ENCODE peak calls at places on chromosomes 2 and 18, in four cellular contexts. G, Y, I and L are unnamed samples. For H3K4me1, the result is how much of the 10 kb centered on the place peaks cover.

GRCh38 chr2:88626171-88627054 is 851 bp downstream of the EIF2AK3 start:
- DNase-seq in G (peak), Y (peak), I (peak), L (peak)

GRCh38 chr2:220569380-220569779 is 942.0 kb downstream of the SLC4A3 start:
- DNase-seq in G (no peak), Y (no peak), I (no peak), L (no peak)

GRCh38 chr2:215967590-215968373 is 45.6 kb downstream of the MREG start:
- DNase-seq in G (no peak), Y (no peak), I (peak), L (no peak)

GRCh38 chr2:63842149-63843061 is 709 bp downstream of the UGP2 start:
- DNase-seq in G (peak), Y (peak), I (peak), L (no peak)

GRCh38 chr2:66982766-66983165 is 414.4 kb upstream of the ETAA1 start:
- DNase-seq in G (no peak), Y (no peak), I (no peak), L (no peak)

GRCh38 chr2:177812713-177813396 is 259.7 kb downstream of the PDE11A start:
- DNase-seq in G (no peak), Y (no peak), I (no peak), L (no peak)

GRCh38 chr2:46847726-46848421 is 67.7 kb downstream of the MCFD2 start:
- DNase-seq in G (no peak), Y (no peak), I (no peak), L (no peak)

GRCh38 chr2:232348936-232349335 is 29.6 kb upstream of the ALPP start:
- DNase-seq in G (no peak), Y (peak), I (peak), L (no peak)

GRCh38 chr2:144554811-144555210 is 34.9 kb upstream of the ZEB2 start:
- DNase-seq in G (no peak), Y (no peak), I (no peak), L (no peak)

GRCh38 chr18:421236-422155 is 79.0 kb downstream of the COLEC12 start:
- DNase-seq in G (no peak), Y (no peak), I (no peak), L (no peak)

GRCh38 chr2:7098816-7099215 is 181.6 kb downstream of the RNF144A start:
- DNase-seq in G (no peak), Y (no peak), I (no peak), L (no peak)
- H3K27ac ChIP-seq in G (no peak), Y (no peak), I (no peak), L (no peak)

DNA sequence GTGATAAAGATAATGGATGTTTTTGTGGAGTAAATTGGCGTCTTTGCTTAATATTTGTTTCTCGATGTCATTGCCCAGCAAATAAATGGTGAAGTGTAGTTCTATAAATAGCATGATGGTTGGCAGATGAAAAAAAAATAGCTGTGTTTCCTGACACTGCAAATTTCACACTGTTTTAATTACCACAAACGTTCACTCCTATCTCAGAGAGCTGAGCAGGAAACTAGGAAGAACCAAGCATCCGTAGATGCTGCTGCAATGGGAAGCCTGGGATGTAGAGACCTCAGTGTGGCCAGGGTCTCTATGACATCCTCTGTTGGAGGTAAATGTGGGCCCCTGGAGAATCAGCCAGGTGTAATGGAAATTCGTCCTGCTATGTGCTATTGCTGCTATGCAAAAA is 183.1 kb downstream of the CYRIA start:
- DNase-seq in G (no peak), Y (no peak), I (no peak), L (no peak)
- H3K4me1 ChIP-seq in G (under half), Y (under half), I (under half), L (under half)

GRCh38 chr2:65347913-65348312 is 84.5 kb downstream of the SPRED2 start:
- DNase-seq in G (no peak), Y (no peak), I (no peak), L (no peak)

GRCh38 chr2:65351948-65352595 is 80.3 kb downstream of the SPRED2 start:
- DNase-seq in G (no peak), Y (no peak), I (no peak), L (no peak)

GRCh38 chr2:65351234-65351947 is 81.0 kb downstream of the SPRED2 start:
- DNase-seq in G (no peak), Y (no peak), I (no peak), L (no peak)

GRCh38 chr2:65350714-65351113 is 81.7 kb downstream of the SPRED2 start:
- DNase-seq in G (no peak), Y (no peak), I (peak), L (no peak)

DNA sequence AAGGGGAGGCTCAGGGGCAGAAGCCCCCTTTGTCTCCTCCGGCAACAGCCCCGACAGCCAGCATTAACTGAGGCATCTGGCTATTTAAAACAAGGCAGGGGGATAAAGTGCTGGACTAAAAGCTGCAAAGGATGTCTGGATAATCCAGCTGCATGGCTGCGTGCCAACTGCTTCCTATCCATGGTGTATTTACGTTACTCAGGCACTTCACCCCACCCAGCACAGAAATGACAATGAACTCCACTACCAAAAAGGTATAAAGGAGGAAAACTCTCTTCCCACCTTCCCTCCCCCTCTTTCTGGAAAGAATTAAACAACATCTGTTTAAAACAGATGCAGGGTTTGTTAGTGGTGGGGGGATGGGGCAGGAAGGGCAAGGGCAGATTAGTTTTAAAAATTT is 82.5 kb downstream of the SPRED2 start:
- DNase-seq in G (peak), Y (no peak), I (no peak), L (no peak)
- H3K4me3 ChIP-seq in G (no peak), Y (no peak), I (no peak), L (no peak)

DNA sequence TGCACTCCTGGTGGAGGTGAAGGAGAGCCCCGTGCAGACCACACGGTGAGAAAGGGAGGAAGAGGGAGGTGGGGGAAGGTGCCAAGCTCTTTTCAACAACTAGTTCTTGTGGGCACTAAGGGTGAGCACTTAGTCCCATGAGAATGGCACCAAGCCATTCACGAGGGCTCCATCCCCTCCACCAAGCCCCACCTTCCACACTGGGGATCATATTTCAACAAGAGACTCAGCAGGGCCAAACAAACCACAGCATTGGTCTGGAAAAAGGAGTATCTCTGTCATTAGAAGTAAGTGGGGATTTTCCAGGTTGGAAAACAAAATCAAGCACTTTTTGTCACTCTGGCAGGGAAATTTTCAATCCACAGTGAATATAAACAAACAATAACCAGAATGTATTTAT is 38.4 kb downstream of the ZAP70 start:
- DNase-seq in G (peak), Y (peak), I (no peak), L (no peak)
- H3K27ac ChIP-seq in G (no peak), Y (no peak), I (no peak), L (no peak)

GRCh38 chr18:58316943-58317342 is 272.9 kb downstream of the NEDD4L start:
- DNase-seq in G (no peak), Y (no peak), I (no peak), L (no peak)

GRCh38 chr18:58315041-58315440 is 271.0 kb downstream of the NEDD4L start:
- DNase-seq in G (no peak), Y (no peak), I (no peak), L (no peak)

GRCh38 chr18:58316400-58316942 is 272.4 kb downstream of the NEDD4L start:
- DNase-seq in G (no peak), Y (no peak), I (no peak), L (no peak)

GRCh38 chr18:58314284-58314683 is 270.3 kb downstream of the NEDD4L start:
- DNase-seq in G (peak), Y (no peak), I (no peak), L (no peak)

GRCh38 chr18:58315739-58316215 is 271.8 kb downstream of the NEDD4L start:
- DNase-seq in G (peak), Y (no peak), I (no peak), L (no peak)
- H3K4me1 ChIP-seq in G (half or more), Y (under half), I (under half), L (under half)

DNA sequence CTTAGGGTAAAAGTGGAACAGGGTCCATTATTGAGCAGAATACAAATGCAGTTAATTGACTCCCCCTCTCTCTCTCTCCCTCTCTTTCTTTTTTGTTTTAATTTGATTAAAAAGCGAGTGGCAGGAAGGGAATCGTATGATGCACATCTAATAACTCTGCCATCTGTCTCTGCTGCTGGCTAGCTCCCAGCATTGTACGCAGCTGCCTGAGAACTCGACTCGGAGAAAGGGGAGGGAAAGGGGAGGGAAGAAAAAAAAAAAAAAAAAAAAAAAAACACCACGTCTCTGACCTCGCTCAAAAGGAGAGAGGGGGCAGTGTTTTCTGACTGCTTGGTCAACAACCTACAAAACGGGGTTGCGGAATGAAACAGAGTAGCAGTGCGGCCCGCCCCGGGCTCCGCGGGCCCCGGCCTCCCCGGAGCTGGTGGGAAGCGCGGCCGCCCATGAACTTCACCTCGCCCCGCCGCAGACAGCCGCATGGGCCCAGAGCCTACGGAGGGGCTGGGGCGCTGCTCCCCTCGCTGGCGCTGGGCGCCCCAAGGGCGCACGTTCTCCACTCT is 265.7 kb downstream of the TCF4 start:
- DNase-seq in G (peak), Y (peak), I (peak), L (no peak)
- H3K4me3 ChIP-seq in G (peak), Y (peak), I (peak), L (no peak)

GRCh38 chr2:106020821-106021316 is 173.2 kb downstream of the UXS1 start:
- DNase-seq in G (peak), Y (no peak), I (no peak), L (no peak)
- H3K27ac ChIP-seq in G (peak), Y (no peak), I (no peak), L (no peak)